ENCODE peak calls at places on chromosomes 1 and 21, in eight cellular contexts. X, Q, F, U, P, W, S and J are unnamed samples.

GRCh38 chr1:224929335-224930237 is at the start of gene DNAH14:
- DNase-seq in X (peak; percentile 83), Q (no peak), F (peak; percentile 64), U (no peak), P (peak; percentile 91), W (peak; percentile 98), S (peak; percentile 28), J (peak; percentile 84)

GRCh38 chr1:46582972-46583371 is 21.1 kb downstream of the MKNK1 start:
- DNase-seq in X (no peak), Q (no peak), F (no peak), U (no peak), P (no peak), W (no peak), S (no peak), J (no peak)

GRCh38 chr1:81801834-81802531 is 1.2 kb downstream of the ADGRL2 start:
- DNase-seq in X (peak; percentile 74), Q (no peak), F (peak; percentile 22), U (no peak), P (peak; percentile 14), W (peak; percentile 88), S (no peak), J (peak; percentile 19)

GRCh38 chr1:233215135-233215722 is 80.3 kb downstream of the PCNX2 start:
- DNase-seq in X (no peak), Q (no peak), F (no peak), U (no peak), P (no peak), W (no peak), S (no peak), J (no peak)

GRCh38 chr1:20551945-20552727 is at the start of gene FAM43B:
- DNase-seq in X (peak; percentile 17), Q (no peak), F (no peak), U (no peak), P (no peak), W (peak; percentile 23), S (peak; percentile 26), J (no peak)

GRCh38 chr1:156922986-156923564 is 2.6 kb downstream of the LRRC71 start:
- DNase-seq in X (no peak), Q (no peak), F (no peak), U (no peak), P (no peak), W (peak; percentile 84), S (no peak), J (no peak)

GRCh38 chr1:154765970-154766369 is 104.1 kb downstream of the KCNN3 start:
- DNase-seq in X (peak; percentile 53), Q (no peak), F (peak; percentile 58), U (no peak), P (no peak), W (peak; percentile 71), S (no peak), J (no peak)

GRCh38 chr1:111274653-111275052 is 16.0 kb upstream of the CHIA start:
- DNase-seq in X (no peak), Q (no peak), F (no peak), U (no peak), P (no peak), W (no peak), S (no peak), J (no peak)

GRCh38 chr1:115160728-115161127 is 71.4 kb upstream of the TSPAN2 start:
- DNase-seq in X (no peak), Q (no peak), F (no peak), U (no peak), P (no peak), W (no peak), S (no peak), J (no peak)

GRCh38 chr1:150629115-150629928 is at the start of gene ENSA:
- DNase-seq in X (peak; percentile 100), Q (peak; percentile 96), F (peak; percentile 98), U (peak; percentile 81), P (peak; percentile 97), W (peak; percentile 100), S (peak; percentile 98), J (peak; percentile 95)

GRCh38 chr21:41432567-41433460 is 6.8 kb downstream of the MX1 start:
- DNase-seq in X (no peak), Q (no peak), F (no peak), U (no peak), P (no peak), W (no peak), S (no peak), J (no peak)

GRCh38 chr1:230798491-230798890 is 51.3 kb downstream of the CAPN9 start:
- DNase-seq in X (no peak), Q (no peak), F (no peak), U (no peak), P (no peak), W (no peak), S (no peak), J (no peak)

GRCh38 chr1:169576241-169576933 is 9.9 kb downstream of the F5 start:
- DNase-seq in X (no peak), Q (no peak), F (no peak), U (no peak), P (no peak), W (no peak), S (no peak), J (no peak)

GRCh38 chr1:94327001-94327685 is 89.8 kb upstream of the ARHGAP29 start:
- DNase-seq in X (peak; percentile 68), Q (no peak), F (no peak), U (no peak), P (no peak), W (no peak), S (no peak), J (no peak)

GRCh38 chr1:94551449-94551848 is 9.9 kb upstream of the F3 start:
- DNase-seq in X (no peak), Q (no peak), F (no peak), U (no peak), P (no peak), W (no peak), S (no peak), J (no peak)

GRCh38 chr1:212557739-212558664 is 50.6 kb upstream of the ATF3 start:
- DNase-seq in X (peak; percentile 27), Q (no peak), F (peak; percentile 64), U (no peak), P (peak; percentile 60), W (peak; percentile 82), S (no peak), J (peak; percentile 80)

GRCh38 chr1:236345728-236346127 is 48.4 kb upstream of the EDARADD start:
- DNase-seq in X (no peak), Q (no peak), F (no peak), U (no peak), P (no peak), W (peak; percentile 38), S (no peak), J (no peak)

GRCh38 chr1:9066945-9067807 is 2.3 kb downstream of the SLC2A5 start:
- DNase-seq in X (peak; percentile 95), Q (no peak), F (peak; percentile 55), U (no peak), P (peak; percentile 23), W (no peak), S (no peak), J (peak; percentile 32)

GRCh38 chr1:36864182-36865079 is 169.9 kb downstream of the GRIK3 start:
- DNase-seq in X (no peak), Q (no peak), F (no peak), U (no peak), P (no peak), W (no peak), S (peak; percentile 35), J (no peak)

GRCh38 chr1:8374812-8375211 is 56.9 kb downstream of the SLC45A1 start:
- DNase-seq in X (peak; percentile 48), Q (peak; percentile 19), F (peak; percentile 39), U (no peak), P (no peak), W (peak; percentile 67), S (no peak), J (no peak)

GRCh38 chr1:39413902-39414528 is 77.4 kb upstream of the BMP8A start:
- DNase-seq in X (no peak), Q (no peak), F (no peak), U (no peak), P (no peak), W (no peak), S (no peak), J (no peak)

GRCh38 chr1:174968750-174969244 is 30.9 kb upstream of the CACYBP start:
- DNase-seq in X (peak; percentile 97), Q (peak; percentile 22), F (no peak), U (no peak), P (no peak), W (no peak), S (peak; percentile 58), J (no peak)

GRCh38 chr1:10530756-10531155 is 56.0 kb downstream of the PEX14 start:
- DNase-seq in X (peak; percentile 66), Q (no peak), F (no peak), U (no peak), P (no peak), W (no peak), S (no peak), J (no peak)

GRCh38 chr1:113593550-113594288 is 165.6 kb downstream of the PHTF1 start:
- DNase-seq in X (no peak), Q (no peak), F (no peak), U (no peak), P (no peak), W (no peak), S (no peak), J (no peak)

GRCh38 chr1:198830397-198830796 is 191.6 kb downstream of the PTPRC start:
- DNase-seq in X (no peak), Q (no peak), F (no peak), U (no peak), P (no peak), W (no peak), S (no peak), J (no peak)